ENCODE peak calls at places on chromosomes 13 and 19, in eight cellular contexts. D is BJ; F is stimulated activated CD8-positive, alpha-beta memory T cell treated with anti-CD3 and anti-CD28 coated beads, Interleukin-15, amount 100 ng/mL, for 48 hours; M is A172; K is M059J; Z is omental fat pad; A is T-helper 1 cell; Q is activated T-helper 2 cell treated with anti-CD3 and anti-CD28 coated beads, Interferon-gamma antibody, Interleukin-2, Interleukin-4, amounts not matched to agents 10 μg/mL and 5 μg/mL and 100 μg/mL, durations not matched to agents 14 hours and 24 hours and 36 hours. T is an unnamed sample.
A peak's percentile ranks its signal among the peaks of the same experiment; 100 is the strongest.

GRCh38 chr13:63435668-63436275 is 2020.1 kb upstream of the PCDH20 start:
- DNase-seq in D (peak; percentile 99), F (no peak), M (peak; percentile 96), K (peak; percentile 85), Z (no peak), A (no peak), Q (no peak), T (peak; percentile 94)

GRCh38 chr13:36084131-36084530 is 47.1 kb downstream of the DCLK1 start:
- DNase-seq in D (no peak), F (no peak), M (no peak), K (no peak), Z (no peak), A (no peak), Q (no peak), T (no peak)

GRCh38 chr13:87295636-87296035 is 375.5 kb upstream of the SLITRK5 start:
- DNase-seq in D (no peak), F (no peak), M (peak; percentile 8), K (no peak), Z (no peak), A (no peak), Q (no peak), T (no peak)

GRCh38 chr13:77239312-77239711 is 87.6 kb downstream of the MYCBP2 start:
- DNase-seq in D (no peak), F (no peak), M (no peak), K (peak; percentile 5), Z (no peak), A (no peak), Q (no peak), T (peak; percentile 18)

GRCh38 chr13:33380487-33381079 is 95.0 kb upstream of the STARD13 start:
- DNase-seq in D (no peak), F (no peak), M (no peak), K (no peak), Z (no peak), A (no peak), Q (no peak), T (no peak)

GRCh38 chr13:20489185-20489820 is 36.4 kb downstream of the CRYL1 start:
- DNase-seq in D (no peak), F (no peak), M (no peak), K (peak; percentile 13), Z (no peak), A (peak; percentile 37), Q (peak; percentile 38), T (peak; percentile 61)

GRCh38 chr13:100611678-100612492 is 23.3 kb upstream of the GGACT start:
- DNase-seq in D (no peak), F (no peak), M (peak; percentile 49), K (peak; percentile 25), Z (no peak), A (no peak), Q (no peak), T (no peak)

GRCh38 chr13:110471156-110471832 is 90.2 kb downstream of the RAB20 start:
- DNase-seq in D (no peak), F (no peak), M (no peak), K (no peak), Z (no peak), A (no peak), Q (no peak), T (no peak)

GRCh38 chr19:45311640-45312039 is 11.0 kb downstream of the CKM start:
- DNase-seq in D (no peak), F (no peak), M (no peak), K (no peak), Z (no peak), A (no peak), Q (no peak), T (no peak)

GRCh38 chr13:23610187-23610576 is 40.0 kb downstream of the TNFRSF19 start:
- DNase-seq in D (no peak), F (no peak), M (peak; percentile 19), K (peak; percentile 50), Z (no peak), A (no peak), Q (no peak), T (no peak)

GRCh38 chr13:97100821-97101220 is 106.5 kb upstream of the OXGR1 start:
- DNase-seq in D (no peak), F (no peak), M (no peak), K (no peak), Z (no peak), A (no peak), Q (no peak), T (no peak)

GRCh38 chr19:3243851-3244700 is 19.6 kb downstream of the CELF5 start:
- DNase-seq in D (no peak), F (no peak), M (peak; percentile 45), K (peak; percentile 57), Z (no peak), A (peak; percentile 15), Q (peak; percentile 46), T (peak; percentile 25)

GRCh38 chr13:30256713-30257432 is 50.5 kb downstream of the KATNAL1 start:
- DNase-seq in D (no peak), F (no peak), M (no peak), K (no peak), Z (no peak), A (no peak), Q (no peak), T (no peak)